ENCODE peak calls at places on chromosomes 12 and 14, in five cellular contexts. T is uterus, S is nephron progenitor cell, O is glutamatergic neuron, L is tibial artery. C is an unnamed sample.

GRCh38 chr12:78210894-78211302 is 380.2 kb downstream of the NAV3 start:
- DNase-seq in O (no peak), L (no peak), S (no peak), T (no peak), C (no peak)

GRCh38 chr12:12432373-12432772 is 75.5 kb downstream of the BORCS5 start:
- DNase-seq in T (no peak), L (no peak), O (no peak), S (no peak), C (no peak)

GRCh38 chr14:72974661-72975060 is 48.4 kb downstream of the DCAF4 start:
- DNase-seq in T (no peak), S (no peak), L (no peak), O (no peak), C (no peak)

GRCh38 chr14:101965145-101965531 is 765 bp downstream of the DYNC1H1 start:
- DNase-seq in O (peak), T (peak), S (peak), L (peak), C (peak)

GRCh38 chr12:15928870-15929571 is 17.9 kb downstream of the DERA start:
- DNase-seq in O (peak), T (no peak), L (no peak), S (peak), C (no peak)

GRCh38 chr14:42715316-42715715 is 1108.6 kb downstream of the LRFN5 start:
- DNase-seq in T (no peak), S (no peak), L (no peak), O (no peak), C (no peak)

GRCh38 chr12:121287267-121287954 is 9.1 kb downstream of the CAMKK2 start:
- DNase-seq in T (no peak), S (no peak), L (no peak), O (no peak), C (peak)

GRCh38 chr12:111444706-111445310 is 39.1 kb downstream of the SH2B3 start:
- DNase-seq in T (peak), S (no peak), O (no peak), L (peak), C (peak)

GRCh38 chr12:26052652-26053051 is 72.2 kb downstream of the BHLHE41 start:
- DNase-seq in T (no peak), S (no peak), L (no peak), O (no peak), C (no peak)

GRCh38 chr12:122363782-122364181 is 58.7 kb downstream of the CLIP1 start:
- DNase-seq in S (no peak), O (no peak), T (no peak), L (peak), C (no peak)

GRCh38 chr12:13205809-13206559 is 9.5 kb downstream of the EMP1 start:
- DNase-seq in L (no peak), O (no peak), T (no peak), S (no peak), C (no peak)

GRCh38 chr14:84707830-84708229 is 822.1 kb upstream of the FLRT2 start:
- DNase-seq in T (no peak), L (no peak), O (no peak), S (no peak), C (no peak)

GRCh38 chr14:79587875-79588274 is 623.4 kb downstream of the DIO2 start:
- DNase-seq in L (no peak), O (no peak), S (no peak), T (no peak), C (no peak)

GRCh38 chr12:556498-556897 is 96.8 kb downstream of the B4GALNT3 start:
- DNase-seq in S (no peak), L (no peak), O (no peak), T (no peak), C (no peak)

GRCh38 chr14:66422019-66422946 is 63.9 kb upstream of the CCDC196 start:
- DNase-seq in S (no peak), T (no peak), L (no peak), O (no peak), C (no peak)

GRCh38 chr14:68761391-68761790 is 31.5 kb downstream of the ZFP36L1 start:
- DNase-seq in T (no peak), O (no peak), L (no peak), S (no peak), C (no peak)

GRCh38 chr14:57617510-57617909 is 123.9 kb upstream of the CCDC198 start:
- DNase-seq in L (no peak), S (no peak), T (no peak), O (no peak), C (no peak)

GRCh38 chr12:51470116-51470515 is 45.5 kb downstream of the SLC4A8 start:
- DNase-seq in T (no peak), L (no peak), S (no peak), O (no peak), C (no peak)

GRCh38 chr12:52798671-52799497 is 3.0 kb upstream of the KRT3 start:
- DNase-seq in T (no peak), L (no peak), S (no peak), O (no peak), C (no peak)

GRCh38 chr12:105331805-105332251 is 1.3 kb downstream of the C12orf75 start:
- DNase-seq in S (no peak), O (no peak), L (no peak), T (no peak), C (no peak)

GRCh38 chr12:46390881-46391280 is 18.3 kb upstream of the SLC38A2 start:
- DNase-seq in T (no peak), O (no peak), L (no peak), S (no peak), C (no peak)

GRCh38 chr12:1350934-1351240 is 243.5 kb downstream of the FBXL14 start:
- DNase-seq in L (no peak), T (no peak), S (no peak), O (no peak), C (no peak)

GRCh38 chr12:15423629-15424028 is 101.3 kb downstream of the PTPRO start:
- DNase-seq in S (no peak), L (no peak), T (no peak), O (no peak), C (no peak)

GRCh38 chr12:64001439-64001838 is 156.9 kb downstream of the SRGAP1 start:
- DNase-seq in S (no peak), L (no peak), T (no peak), O (no peak), C (no peak)

GRCh38 chr12:119338593-119339363 is 4.2 kb downstream of the CCDC60 start:
- DNase-seq in S (no peak), L (no peak), T (no peak), O (no peak), C (no peak)

GRCh38 chr12:120534703-120535655 is 823 bp downstream of the RNF10 start:
- DNase-seq in L (peak), O (peak), T (peak), S (peak), C (no peak)

GRCh38 chr12:19316420-19316819 is 122.9 kb upstream of the AEBP2 start:
- DNase-seq in T (no peak), S (no peak), L (no peak), O (no peak), C (no peak)

GRCh38 chr12:4107436-4107878 is 166.1 kb upstream of the CCND2 start:
- DNase-seq in T (peak), S (no peak), L (peak), O (peak), C (peak)

GRCh38 chr12:46798648-46799047 is 27.1 kb downstream of the SLC38A4 start:
- DNase-seq in O (no peak), T (no peak), S (no peak), L (no peak), C (no peak)

GRCh38 chr12:100753837-100754236 is 40.7 kb upstream of the ANO4 start:
- DNase-seq in O (no peak), L (no peak), S (no peak), T (no peak), C (no peak)

GRCh38 chr14:52950410-52950897 is 396 bp downstream of the FERMT2 start:
- DNase-seq in T (peak), S (peak), L (peak), O (peak), C (no peak)

GRCh38 chr12:19648173-19648572 is 208.9 kb downstream of the AEBP2 start:
- DNase-seq in S (no peak), T (no peak), L (no peak), O (no peak), C (no peak)

DNA sequence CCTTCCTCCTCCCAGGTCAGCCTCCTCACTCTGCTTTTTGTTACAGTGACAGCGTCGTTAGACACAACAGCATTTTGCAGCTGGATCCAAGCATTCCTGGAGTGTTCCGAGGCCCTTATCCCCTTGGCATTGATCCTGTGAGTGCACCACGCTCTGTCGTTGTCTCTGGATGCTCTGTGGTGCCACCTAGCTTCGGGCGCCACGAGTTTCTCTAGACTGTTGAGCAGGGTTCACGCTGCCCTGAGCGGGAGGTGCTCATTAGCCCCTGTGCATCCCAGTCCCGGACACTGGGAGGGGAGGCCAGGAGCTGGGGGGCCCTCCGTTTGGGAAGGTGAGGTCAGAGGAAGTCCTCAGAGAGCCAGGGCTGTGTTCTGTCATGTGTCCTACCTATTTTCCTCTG is 17.3 kb upstream of the DNAH10 start:
- DNase-seq in O (no peak), L (no peak), S (no peak), T (no peak), C (no peak)
- TF ChIP-seq CTCF in O (no peak), L (no peak), S (no peak), T (no peak), C (no peak)

GRCh38 chr14:100417466-100417865 is 94.3 kb downstream of the SLC25A47 start:
- DNase-seq in O (peak), L (no peak), T (peak), S (peak), C (no peak)
- TF ChIP-seq CTCF in O (peak), L (no peak), T (peak), S (peak), C (no peak)

DNA sequence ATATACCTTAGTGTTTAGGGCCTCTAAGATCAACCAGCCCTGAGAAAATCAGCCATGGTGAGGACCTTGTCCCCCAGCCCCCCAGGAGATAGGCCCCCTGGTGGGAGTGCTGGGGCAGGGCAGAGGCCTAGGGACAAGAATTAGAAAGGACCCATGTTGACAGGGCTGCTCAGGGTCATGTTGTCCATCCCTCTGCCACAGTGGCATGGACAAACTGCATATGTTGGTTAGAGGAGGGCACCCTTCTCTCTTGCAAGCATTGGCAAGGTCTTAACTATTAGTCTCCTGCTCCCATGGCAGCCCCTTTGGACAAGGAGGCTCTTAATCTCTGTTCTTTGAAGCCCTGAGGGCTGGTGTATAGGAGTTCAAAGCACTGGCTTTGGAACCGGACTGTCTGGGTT is 755 bp upstream of the PTPN6 start:
- DNase-seq in S (no peak), L (no peak), O (no peak), T (no peak), C (no peak)
- TF ChIP-seq CTCF in S (peak), L (no peak), O (peak), T (no peak), C (peak)

GRCh38 chr14:76514599-76514998 is 138.7 kb downstream of the ESRRB start:
- DNase-seq in T (no peak), L (no peak), O (no peak), S (no peak), C (no peak)

GRCh38 chr14:76510255-76510654 is 134.3 kb downstream of the ESRRB start:
- DNase-seq in S (no peak), L (no peak), T (no peak), O (no peak), C (no peak)

DNA sequence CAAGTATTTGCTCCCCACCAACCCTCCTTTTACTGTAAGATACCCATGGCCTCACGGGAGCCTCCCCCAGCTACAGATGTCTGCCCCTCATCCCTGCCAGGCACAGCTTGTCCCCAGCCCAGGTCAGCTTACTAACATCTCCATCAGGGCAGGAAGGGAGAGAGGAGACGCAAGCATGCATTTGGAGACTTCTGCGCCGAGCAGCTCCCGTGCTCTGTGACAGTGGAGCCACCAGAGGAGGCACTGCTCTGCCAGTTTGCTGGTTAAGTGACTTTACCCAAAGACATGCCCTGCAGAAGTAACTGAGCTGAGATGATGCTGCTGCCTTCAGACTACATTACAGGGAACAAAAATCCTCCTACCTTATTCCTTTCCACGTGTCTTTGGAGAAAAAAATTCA is 133.4 kb downstream of the ESRRB start:
- DNase-seq in T (no peak), O (no peak), S (no peak), L (no peak), C (no peak)
- TF ChIP-seq CTCF in T (no peak), O (no peak), S (no peak), L (no peak), C (no peak)

DNA sequence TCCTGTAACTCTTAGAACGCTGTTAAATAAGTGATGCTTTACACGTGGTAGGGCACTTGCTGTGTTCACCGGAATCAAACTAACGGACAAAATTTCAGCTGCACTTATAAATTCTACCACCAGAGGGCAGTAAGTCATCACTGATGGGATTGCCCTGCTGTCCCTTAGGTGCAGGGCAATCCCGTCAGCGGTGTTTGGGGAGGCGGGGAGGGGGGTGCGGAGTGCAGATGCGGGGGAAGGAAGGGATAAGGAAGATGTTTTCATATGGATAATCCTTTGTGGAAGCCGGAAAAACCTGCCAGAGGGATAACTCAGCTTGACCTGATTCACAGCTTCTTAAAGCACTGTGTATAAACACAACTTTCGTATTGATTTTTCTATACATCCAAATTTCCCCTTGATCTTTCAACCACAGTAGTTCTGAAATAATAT is 21.7 kb upstream of the SLC10A1 start:
- DNase-seq in L (no peak), T (peak), S (peak), O (peak), C (no peak)
- TF ChIP-seq CTCF in L (peak), T (peak), S (peak), O (peak), C (peak)

GRCh38 chr12:72267974-72268373 is 4.2 kb upstream of the TRHDE start:
- DNase-seq in S (no peak), L (no peak), T (no peak), O (no peak), C (no peak)
- TF ChIP-seq CTCF in S (no peak), L (no peak), T (no peak), O (peak), C (no peak)

GRCh38 chr14:67574156-67574555 is 25.9 kb downstream of the PIGH start:
- DNase-seq in S (no peak), O (no peak), L (no peak), T (no peak), C (no peak)

GRCh38 chr14:67574806-67575205 is 25.3 kb downstream of the PIGH start:
- DNase-seq in L (no peak), O (no peak), T (no peak), S (no peak), C (no peak)

GRCh38 chr14:67577181-67577580 is 22.9 kb downstream of the PIGH start:
- DNase-seq in T (no peak), S (no peak), O (no peak), L (no peak), C (no peak)

GRCh38 chr14:67576216-67576615 is 23.9 kb downstream of the PIGH start:
- DNase-seq in O (no peak), S (no peak), T (no peak), L (no peak), C (no peak)

GRCh38 chr14:67575684-67576083 is 24.4 kb downstream of the PIGH start:
- DNase-seq in S (no peak), O (no peak), L (no peak), T (no peak), C (peak)
- TF ChIP-seq CTCF in S (no peak), O (no peak), L (no peak), T (no peak), C (no peak)

C was measured in CD14-positive monocyte.